ENCODE peak calls at places on chromosomes 6 and 20, in eight cellular contexts. B is stomach, E is heart left ventricle, F is IMR-90, O is upper lobe of right lung, R is psoas muscle, D is pancreas, M is H9. I is an unnamed sample. For H3K4me1, the result is how much of the 10 kb centered on the place peaks cover.

GRCh38 chr6:139882977-139883728 is 508.7 kb upstream of the CITED2 start:
- DNase-seq in B (no peak), E (no peak), F (peak), O (no peak), R (no peak), D (no peak), M (no peak), I (no peak)

GRCh38 chr6:13766201-13766634 is 48.1 kb downstream of the MCUR1 start:
- DNase-seq in B (no peak), E (no peak), F (peak), O (no peak), R (no peak), D (no peak), M (no peak), I (no peak)

GRCh38 chr6:21402368-21402767 is 191.2 kb upstream of the SOX4 start:
- DNase-seq in B (no peak), E (no peak), F (peak), O (no peak), R (peak), D (no peak), M (no peak), I (no peak)

GRCh38 chr6:47169785-47170685 is 127.9 kb upstream of the ADGRF1 start:
- DNase-seq in B (no peak), E (no peak), F (peak), O (no peak), R (no peak), D (no peak), M (no peak), I (no peak)

GRCh38 chr20:6828794-6829423 is 61.4 kb downstream of the BMP2 start:
- DNase-seq in B (peak), E (peak), F (peak), O (no peak), R (peak), D (peak), M (peak), I (peak)

GRCh38 chr6:36441307-36441894 is 1.3 kb downstream of the PXT1 start:
- DNase-seq in B (peak), E (peak), F (peak), O (peak), R (peak), D (peak), M (peak), I (peak)

GRCh38 chr20:26208296-26209091 is 511.8 kb upstream of the ZNF337 start:
- DNase-seq in B (no peak), E (no peak), F (no peak), O (peak), R (peak), D (peak), M (peak), I (peak)

GRCh38 chr20:57808266-57808866 is 98.6 kb upstream of the PMEPA1 start:
- DNase-seq in B (no peak), E (no peak), F (no peak), O (no peak), R (no peak), D (no peak), M (no peak), I (no peak)

GRCh38 chr6:166729658-166730057 is 102.6 kb upstream of the RPS6KA2 start:
- DNase-seq in B (no peak), E (no peak), F (no peak), O (no peak), R (no peak), D (no peak), M (no peak), I (no peak)

GRCh38 chr6:170080828-170081368 is 210.0 kb downstream of the DLL1 start:
- DNase-seq in B (peak), E (peak), F (no peak), O (no peak), R (no peak), D (peak), M (peak), I (peak)

DNA sequence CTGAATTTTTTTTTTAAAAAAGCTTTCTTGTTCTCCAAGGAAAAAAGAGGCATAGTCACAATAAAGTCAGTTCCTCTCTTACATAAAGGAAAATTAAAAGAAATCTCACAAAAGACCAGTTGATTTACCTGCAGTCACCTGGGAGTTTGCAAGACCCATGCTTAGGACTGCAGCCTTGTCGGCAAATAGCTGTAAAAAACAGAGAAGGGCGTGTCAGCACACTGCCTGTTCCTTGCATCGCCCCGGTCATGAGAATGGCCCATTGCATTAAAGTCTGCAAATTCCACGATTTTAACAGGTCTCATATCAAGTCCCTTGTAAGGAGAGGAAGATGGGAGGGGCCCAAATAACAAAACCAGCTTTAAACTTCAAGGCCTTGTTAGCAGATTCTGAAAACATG is 17.5 kb downstream of the JAG1 start:
- DNase-seq in B (no peak), E (no peak), F (no peak), O (no peak), R (no peak), D (no peak), M (no peak), I (no peak)
- H3K4me1 ChIP-seq in B (half or more), E (half or more), F (under half), O (under half), R (half or more), D (half or more), M (under half), I (under half)

GRCh38 chr6:31652925-31653724 is 664 bp upstream of the BAG6 start:
- DNase-seq in B (peak), E (peak), F (no peak), O (peak), R (peak), D (no peak), M (peak), I (peak)
- H3K4me1 ChIP-seq in B (half or more), E (under half), F (under half), O (under half), R (under half), D (under half), M (under half), I (under half)

DNA sequence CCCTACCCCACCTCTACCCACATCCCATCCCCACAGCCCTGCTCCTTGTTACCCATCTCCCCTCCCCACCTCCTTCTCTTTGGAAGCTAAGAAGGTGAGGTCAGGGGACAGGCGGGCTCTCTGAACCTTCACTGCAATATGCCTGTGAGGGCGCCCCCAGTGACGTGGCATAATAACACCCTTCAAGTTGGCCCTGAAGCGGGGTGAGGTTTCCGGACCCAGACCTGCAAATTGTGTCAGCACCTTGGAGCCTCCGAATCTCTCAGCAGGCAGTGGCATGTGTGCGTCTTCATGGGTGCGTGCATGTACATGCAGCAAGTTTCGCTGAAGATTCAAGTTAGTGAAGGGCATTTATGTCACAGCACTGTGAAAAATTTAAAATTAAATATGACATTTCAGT is 114.6 kb downstream of the SOBP start:
- DNase-seq in B (no peak), E (no peak), F (no peak), O (no peak), R (no peak), D (no peak), M (peak), I (no peak)
- H3K4me1 ChIP-seq in B (under half), E (under half), F (under half), O (under half), R (under half), D (under half), M (under half), I (under half)

GRCh38 chr6:33430334-33430733 is 10.5 kb downstream of the SYNGAP1 start:
- DNase-seq in B (no peak), E (no peak), F (no peak), O (no peak), R (no peak), D (no peak), M (no peak), I (no peak)
- H3K4me1 ChIP-seq in B (half or more), E (under half), F (under half), O (under half), R (under half), D (under half), M (under half), I (under half)

DNA sequence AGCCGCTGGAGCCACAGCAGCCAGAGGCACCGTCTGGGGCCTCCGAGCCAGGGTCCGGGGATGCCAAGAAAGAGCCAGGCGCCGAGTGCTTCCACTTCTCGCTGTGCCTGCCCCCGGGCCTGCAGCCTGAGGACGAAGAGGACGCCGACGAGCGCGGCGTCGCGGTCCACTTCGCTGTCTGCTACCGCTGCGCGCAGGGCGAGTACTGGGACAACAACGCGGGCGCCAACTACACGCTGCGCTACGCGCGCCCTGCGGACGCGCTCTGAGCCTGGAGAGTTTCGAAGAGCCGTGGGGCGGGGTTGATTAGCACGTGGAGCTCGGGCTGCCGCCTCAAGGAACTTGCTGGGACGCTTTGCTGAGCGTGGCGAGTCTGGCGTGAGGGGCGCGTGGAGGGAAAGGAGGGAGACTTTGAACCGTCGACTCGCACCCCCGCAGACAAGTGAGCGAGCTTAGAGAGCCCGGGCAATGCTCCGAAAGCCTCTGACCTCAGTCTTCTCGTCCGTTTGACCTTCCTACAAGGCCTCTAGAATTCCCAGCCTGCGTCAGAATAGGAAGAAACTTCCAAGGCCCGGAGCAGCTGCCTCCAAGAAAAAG is 1.3 kb downstream of the PPP1R3G start:
- DNase-seq in B (no peak), E (no peak), F (no peak), O (no peak), R (no peak), D (no peak), M (peak), I (no peak)
- H3K4me1 ChIP-seq in B (under half), E (under half), F (under half), O (under half), R (under half), D (under half), M (under half), I (under half)

GRCh38 chr6:42278131-42278853 is 60.6 kb upstream of the MRPS10 start:
- DNase-seq in B (no peak), E (no peak), F (no peak), O (no peak), R (no peak), D (no peak), M (no peak), I (peak)

GRCh38 chr6:42281016-42281533 is 63.4 kb upstream of the MRPS10 start:
- DNase-seq in B (no peak), E (no peak), F (no peak), O (no peak), R (no peak), D (no peak), M (no peak), I (no peak)

GRCh38 chr6:42281570-42281969 is 63.9 kb upstream of the MRPS10 start:
- DNase-seq in B (no peak), E (no peak), F (no peak), O (no peak), R (no peak), D (no peak), M (no peak), I (no peak)

GRCh38 chr6:42279144-42279781 is 61.6 kb upstream of the MRPS10 start:
- DNase-seq in B (no peak), E (no peak), F (peak), O (no peak), R (peak), D (no peak), M (no peak), I (no peak)

DNA sequence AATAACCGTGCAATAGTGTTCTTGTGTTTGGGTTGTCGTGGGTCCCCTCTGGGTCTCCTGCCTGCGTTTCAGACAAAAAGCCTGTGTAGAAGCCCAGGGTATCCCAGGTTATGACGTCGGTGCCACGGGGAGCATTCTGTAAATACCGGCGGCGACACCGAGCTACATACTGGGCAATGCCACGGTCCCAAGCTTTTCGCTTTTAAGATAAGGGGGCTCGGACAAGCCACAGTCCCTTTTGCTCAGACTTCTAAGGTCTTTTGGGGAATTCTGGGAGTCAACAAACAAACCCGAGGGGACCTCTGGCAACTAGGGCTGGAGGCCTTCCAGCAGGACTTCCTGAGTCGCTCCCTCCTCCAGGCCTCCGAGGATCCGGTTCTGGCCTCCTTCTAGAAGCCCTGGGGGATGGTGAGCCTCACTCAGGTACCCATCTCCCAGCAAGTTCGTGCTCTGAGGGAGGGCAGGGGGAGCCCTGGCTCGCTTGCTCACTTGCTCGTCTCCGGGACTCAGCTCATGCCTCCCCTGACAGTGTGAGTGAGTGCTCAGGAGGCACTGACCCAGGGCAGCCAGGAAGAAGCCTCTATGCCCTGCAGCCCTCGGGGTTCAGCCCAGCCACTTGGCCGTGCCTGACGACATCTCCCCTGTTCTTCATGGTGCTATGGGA is 62.4 kb upstream of the MRPS10 start:
- DNase-seq in B (peak), E (peak), F (peak), O (peak), R (peak), D (no peak), M (no peak), I (no peak)
- H3K4me1 ChIP-seq in B (under half), E (under half), F (under half), O (under half), R (under half), D (under half), M (under half), I (under half)

I was measured in adrenal gland.